ENCODE peak calls at places on chromosomes 11 and 22, in five cellular contexts. N, W, C, Z and J are unnamed samples.

GRCh38 chr22:33487041-33487716 is 429.0 kb upstream of the SYN3 start:
- DNase-seq in N (no peak), W (no peak), C (no peak), Z (no peak), J (no peak)

GRCh38 chr22:23149743-23150238 is 4.5 kb downstream of the RAB36 start:
- DNase-seq in N (no peak), W (no peak), C (no peak), Z (no peak), J (no peak)

GRCh38 chr22:36328635-36329216 is 59.0 kb downstream of the MYH9 start:
- DNase-seq in N (no peak), W (no peak), C (peak), Z (peak), J (no peak)

GRCh38 chr11:67572747-67573419 is 10.7 kb upstream of the GSTP1 start:
- DNase-seq in N (peak), W (peak), C (no peak), Z (peak), J (peak)

GRCh38 chr11:110219011-110219785 is 77.2 kb downstream of the RDX start:
- DNase-seq in N (no peak), W (no peak), C (no peak), Z (peak), J (no peak)

GRCh38 chr11:12765428-12765827 is 91.2 kb downstream of the TEAD1 start:
- DNase-seq in N (peak), W (peak), C (no peak), Z (no peak), J (peak)

GRCh38 chr11:15276616-15277015 is 161.9 kb downstream of the INSC start:
- DNase-seq in N (peak), W (no peak), C (no peak), Z (peak), J (peak)

GRCh38 chr11:76243157-76243556 is 36.9 kb upstream of the WNT11 start:
- DNase-seq in N (no peak), W (no peak), C (no peak), Z (no peak), J (no peak)

GRCh38 chr11:44338721-44339529 is 29.0 kb upstream of the ALX4 start:
- DNase-seq in N (peak), W (no peak), C (no peak), Z (no peak), J (no peak)

GRCh38 chr11:31768744-31769143 is 42.4 kb downstream of the PAX6 start:
- DNase-seq in N (no peak), W (no peak), C (no peak), Z (no peak), J (no peak)

GRCh38 chr22:31005535-31005934 is 36.5 kb downstream of the TUG1 start:
- DNase-seq in N (no peak), W (no peak), C (no peak), Z (no peak), J (no peak)

GRCh38 chr11:61111786-61112517 is 9.7 kb downstream of the CD5 start:
- DNase-seq in N (no peak), W (no peak), C (no peak), Z (peak), J (no peak)

GRCh38 chr11:12995823-12996222 is 13.3 kb upstream of the RASSF10 start:
- DNase-seq in N (no peak), W (no peak), C (no peak), Z (no peak), J (no peak)

GRCh38 chr22:35446365-35446764 is 46.4 kb downstream of the MCM5 start:
- DNase-seq in N (no peak), W (no peak), C (peak), Z (peak), J (peak)

GRCh38 chr11:35424157-35424945 is 5.0 kb upstream of the SLC1A2 start:
- DNase-seq in N (no peak), W (no peak), C (peak), Z (peak), J (peak)

GRCh38 chr22:16783453-16783852 is 41.8 kb downstream of the XKR3 start:
- DNase-seq in N (no peak), W (no peak), C (no peak), Z (no peak), J (no peak)

GRCh38 chr11:14451825-14452224 is 47.8 kb downstream of the COPB1 start:
- DNase-seq in N (no peak), W (no peak), C (no peak), Z (peak), J (no peak)

GRCh38 chr22:45671051-45671782 is 417 bp upstream of the ATXN10 start:
- DNase-seq in N (no peak), W (peak), C (no peak), Z (no peak), J (no peak)

GRCh38 chr22:38618258-38618657 is 37.9 kb downstream of the FAM227A start:
- DNase-seq in N (no peak), W (no peak), C (no peak), Z (no peak), J (no peak)

GRCh38 chr11:126604461-126604860 is 249.0 kb downstream of the ST3GAL4 start:
- DNase-seq in N (no peak), W (no peak), C (no peak), Z (no peak), J (no peak)

GRCh38 chr11:4559527-4560440 is 14.8 kb downstream of the OR52M1 start:
- DNase-seq in N (no peak), W (no peak), C (no peak), Z (no peak), J (no peak)

GRCh38 chr11:118115048-118115447 is 28.3 kb upstream of the SMIM35 start:
- DNase-seq in N (no peak), W (no peak), C (no peak), Z (no peak), J (no peak)

GRCh38 chr11:22338465-22338810 is 257 bp downstream of the SLC17A6 start:
- DNase-seq in N (no peak), W (no peak), C (no peak), Z (no peak), J (no peak)

GRCh38 chr22:43884600-43885318 is 7.1 kb downstream of the PNPLA5 start:
- DNase-seq in N (no peak), W (peak), C (no peak), Z (peak), J (peak)

GRCh38 chr11:103364687-103365086 is 255.5 kb downstream of the DYNC2H1 start:
- DNase-seq in N (no peak), W (no peak), C (no peak), Z (no peak), J (peak)

GRCh38 chr11:46808804-46809431 is 37.2 kb downstream of the CKAP5 start:
- DNase-seq in N (no peak), W (no peak), C (peak), Z (peak), J (no peak)

GRCh38 chr11:10984250-10984649 is 126.4 kb upstream of the ZBED5 start:
- DNase-seq in N (no peak), W (no peak), C (no peak), Z (no peak), J (no peak)

GRCh38 chr11:66289548-66290331 is 797 bp upstream of the YIF1A start:
- DNase-seq in N (no peak), W (peak), C (no peak), Z (no peak), J (peak)